ENCODE peak calls at places on chromosomes 11 and 22, in eight cellular contexts. N is lung; W is mesenchymal stem cell; Y is upper lobe of right lung; J is effector memory CD4-positive, alpha-beta T cell; H is CD8-positive, alpha-beta T cell; K is astrocyte; R is dorsolateral prefrontal cortex. I is an unnamed sample.

GRCh38 chr11:69837791-69838190 is 18.6 kb upstream of the FGF3 start:
- DNase-seq in N (no peak), W (no peak), J (no peak), H (no peak), Y (no peak), R (peak; percentile 11), K (no peak), I (no peak)

GRCh38 chr11:66882540-66882939 is 25.7 kb downstream of the LRFN4 start:
- DNase-seq in Y (no peak), H (no peak), K (no peak), J (no peak), W (no peak), R (peak; percentile 53), N (no peak), I (peak; percentile 34)

GRCh38 chr11:91700854-91701253 is 523.8 kb upstream of the FAT3 start:
- DNase-seq in R (no peak), W (no peak), K (no peak), Y (no peak), H (no peak), N (no peak), J (no peak), I (no peak)

GRCh38 chr22:24134090-24134846 is 47.0 kb upstream of the SUSD2 start:
- DNase-seq in H (peak; percentile 72), N (no peak), J (peak; percentile 36), R (peak; percentile 91), K (no peak), Y (peak; percentile 90), W (no peak), I (no peak)

GRCh38 chr11:69962152-69962551 is 116.0 kb upstream of the ANO1 start:
- DNase-seq in H (no peak), W (peak; percentile 55), K (peak; percentile 59), Y (no peak), R (no peak), N (no peak), J (no peak), I (no peak)

GRCh38 chr22:35894937-35895708 is 133.5 kb downstream of the RBFOX2 start:
- DNase-seq in H (no peak), N (no peak), J (no peak), K (peak; percentile 68), W (peak; percentile 85), R (no peak), Y (no peak), I (no peak)

GRCh38 chr22:30266445-30267381 is at the start of gene OSM:
- DNase-seq in R (no peak), H (peak; percentile 49), K (no peak), W (no peak), J (peak; percentile 66), N (peak; percentile 69), Y (peak; percentile 88), I (no peak)

GRCh38 chr11:93249437-93250210 is 51.8 kb upstream of the SLC36A4 start:
- DNase-seq in K (no peak), H (no peak), R (no peak), Y (no peak), N (no peak), W (no peak), J (no peak), I (no peak)

GRCh38 chr11:123238297-123238696 is 43.2 kb upstream of the CLMP start:
- DNase-seq in N (peak; percentile 41), W (no peak), R (no peak), J (no peak), H (no peak), K (no peak), Y (no peak), I (no peak)

GRCh38 chr11:17630936-17631335 is 83.9 kb downstream of the OTOG start:
- DNase-seq in J (no peak), H (no peak), K (no peak), W (no peak), R (no peak), N (peak; percentile 7), Y (no peak), I (no peak)

GRCh38 chr11:119339581-119340334 is 925 bp downstream of the C1QTNF5 start:
- DNase-seq in W (peak; percentile 66), Y (peak; percentile 89), R (peak; percentile 72), N (peak; percentile 63), H (no peak), J (no peak), K (no peak), I (no peak)

GRCh38 chr22:28791841-28792490 is 8.4 kb downstream of the XBP1 start:
- DNase-seq in K (no peak), R (no peak), H (no peak), Y (no peak), W (no peak), N (no peak), J (no peak), I (no peak)

GRCh38 chr11:27401280-27401679 is 38.3 kb upstream of the CCDC34 start:
- DNase-seq in J (no peak), R (no peak), H (no peak), N (no peak), W (no peak), K (no peak), Y (no peak), I (no peak)

GRCh38 chr11:27995082-27995481 is 112.9 kb downstream of the KIF18A start:
- DNase-seq in N (no peak), H (no peak), W (peak; percentile 58), K (no peak), R (no peak), J (no peak), Y (no peak), I (no peak)

GRCh38 chr11:97722065-97722464 is 1298.7 kb upstream of the CNTN5 start:
- DNase-seq in W (peak; percentile 88), Y (no peak), N (no peak), R (no peak), H (no peak), K (peak; percentile 90), J (no peak), I (peak; percentile 84)

GRCh38 chr11:47330002-47330911 is 22.2 kb downstream of the MYBPC3 start:
- DNase-seq in K (no peak), Y (no peak), R (no peak), W (no peak), J (no peak), H (no peak), N (no peak), I (no peak)

GRCh38 chr11:61505640-61506155 is 2.9 kb upstream of the LRRC10B start:
- DNase-seq in H (no peak), Y (no peak), W (no peak), K (no peak), R (peak; percentile 69), N (no peak), J (no peak), I (no peak)

GRCh38 chr22:38758276-38758945 is 2.6 kb upstream of the SUN2 start:
- DNase-seq in K (no peak), N (no peak), W (no peak), R (no peak), J (peak; percentile 39), H (peak; percentile 40), Y (no peak), I (no peak)

GRCh38 chr22:47197735-47198500 is 435.5 kb downstream of the TBC1D22A start:
- DNase-seq in K (no peak), Y (peak; percentile 60), W (no peak), N (no peak), H (no peak), R (peak; percentile 29), J (no peak), I (peak; percentile 60)

GRCh38 chr11:114058871-114059277 is 637 bp upstream of the ZBTB16 start:
- DNase-seq in R (no peak), Y (peak; percentile 71), J (no peak), W (peak; percentile 46), H (no peak), N (no peak), K (no peak), I (no peak)
- H3K27me3 ChIP-seq in R (no peaks in the 10 kb centered on the region), Y (no peaks in the 10 kb centered on the region), J (no peaks in the 10 kb centered on the region), W (peaks cover 92% of the 10 kb centered on the region), H (peaks cover 14% of the 10 kb centered on the region), N (no peaks in the 10 kb centered on the region), K (peaks cover 56% of the 10 kb centered on the region), I (peaks cover 16% of the 10 kb centered on the region)

GRCh38 chr11:44868021-44868420 is 82.7 kb downstream of the TP53I11 start:
- DNase-seq in R (no peak), K (no peak), H (no peak), W (no peak), Y (no peak), J (no peak), N (no peak), I (no peak)

GRCh38 chr11:44863231-44863630 is 87.5 kb downstream of the TP53I11 start:
- DNase-seq in H (no peak), N (no peak), Y (no peak), J (no peak), W (no peak), R (no peak), K (peak; percentile 16), I (no peak)

GRCh38 chr11:44865866-44866272 is 84.8 kb downstream of the TP53I11 start:
- DNase-seq in J (no peak), K (no peak), W (no peak), H (no peak), Y (no peak), R (no peak), N (no peak), I (no peak)

GRCh38 chr11:44868455-44869421 is 81.9 kb downstream of the TP53I11 start:
- DNase-seq in K (no peak), W (no peak), J (no peak), N (no peak), H (no peak), Y (no peak), R (no peak), I (no peak)

DNA sequence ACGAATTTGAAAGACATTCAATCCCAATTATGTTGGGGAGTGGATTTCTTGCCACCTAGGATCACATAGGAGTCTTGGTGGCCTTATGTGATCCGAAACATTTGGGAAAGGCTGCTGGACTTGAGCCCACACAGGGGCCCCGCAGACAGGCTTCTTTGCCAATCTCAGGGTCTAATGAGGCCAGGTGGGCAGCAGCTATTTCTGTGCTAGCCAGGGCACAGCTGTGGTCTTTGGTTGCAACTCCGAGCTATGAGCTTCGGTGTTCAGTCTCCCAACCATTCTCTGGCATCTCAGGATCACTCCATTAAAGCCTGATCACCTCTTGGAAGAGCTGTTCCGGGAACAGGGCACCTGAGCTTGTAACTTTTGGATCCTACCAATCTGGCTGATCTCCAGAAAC is 84.4 kb downstream of the TP53I11 start:
- DNase-seq in J (no peak), Y (no peak), K (no peak), R (no peak), H (no peak), W (no peak), N (no peak), I (no peak)
- H3K27ac ChIP-seq in J (no peak overlapping the region), Y (no peak overlapping the region), K (no peak overlapping the region), R (no peak overlapping the region), H (no peak overlapping the region), W (no peak overlapping the region), N (no peak overlapping the region), I (no peak overlapping the region)

GRCh38 chr22:48489551-48490512 is 1337.8 kb downstream of the BRD1 start:
- DNase-seq in H (no peak), J (no peak), K (peak; percentile 21), R (peak; percentile 41), Y (peak; percentile 69), N (no peak), W (no peak), I (no peak)
- H3K27me3 ChIP-seq in H (peaks cover 4% of the 10 kb centered on the region), J (peaks cover 14% of the 10 kb centered on the region), K (peaks cover 6% of the 10 kb centered on the region), R (no peaks in the 10 kb centered on the region), Y (peaks cover 54% of the 10 kb centered on the region), N (no peaks in the 10 kb centered on the region), W (peaks cover 36% of the 10 kb centered on the region), I (peaks cover 31% of the 10 kb centered on the region)

GRCh38 chr11:132158091-132158490 is 787.7 kb downstream of the NTM start:
- DNase-seq in K (no peak), Y (no peak), J (no peak), N (no peak), H (no peak), W (peak; percentile 14), R (no peak), I (no peak)

GRCh38 chr11:132161538-132161937 is 791.1 kb downstream of the NTM start:
- DNase-seq in J (no peak), Y (no peak), R (no peak), N (no peak), W (no peak), K (no peak), H (no peak), I (no peak)

GRCh38 chr11:132158696-132159095 is 788.3 kb downstream of the NTM start:
- DNase-seq in Y (no peak), J (no peak), N (no peak), W (peak; percentile 20), R (no peak), H (no peak), K (peak; percentile 45), I (no peak)
- H3K27ac ChIP-seq in Y (no peak overlapping the region), J (no peak overlapping the region), N (no peak overlapping the region), W (peak overlapping the region; percentile 33), R (no peak overlapping the region), H (no peak overlapping the region), K (peak overlapping the region; percentile 40), I (no peak overlapping the region)